ENCODE peak calls at places on chromosome 20, in six cellular contexts. K is activated T-cell treated with anti-CD3 and anti-CD28 coated beads, Interleukin-2, amount 50 U/mL, for 4 hours; A is activated naive CD4-positive, alpha-beta T cell; Q is NCI-H69; B is GM23248; N is naive thymus-derived CD4-positive, alpha-beta T cell. Y is an unnamed sample.
A peak's percentile ranks its signal among the peaks of the same experiment; 100 is the strongest.

GRCh38 chr20:35151739-35152138 is 4.6 kb upstream of the EDEM2 start:
- DNase-seq in N (no peak), Q (no peak), A (no peak), K (no peak), B (peak; percentile 55), Y (no peak)

GRCh38 chr20:5041433-5041832 is 40.1 kb upstream of the SLC23A2 start:
- DNase-seq in Q (no peak), A (no peak), N (no peak), B (peak; percentile 90), K (no peak), Y (no peak)

GRCh38 chr20:13348301-13349239 is 127.5 kb downstream of the ISM1 start:
- DNase-seq in N (no peak), B (peak; percentile 64), A (no peak), Q (no peak), K (no peak), Y (no peak)

GRCh38 chr20:10978019-10978702 is 304.4 kb upstream of the JAG1 start:
- DNase-seq in N (no peak), K (no peak), Q (no peak), B (no peak), A (no peak), Y (no peak)

GRCh38 chr20:17837179-17837578 is 131.4 kb downstream of the SNX5 start:
- DNase-seq in N (no peak), Q (no peak), B (no peak), K (no peak), A (no peak), Y (no peak)

GRCh38 chr20:24691901-24692351 is 222.5 kb downstream of the SYNDIG1 start:
- DNase-seq in A (no peak), N (no peak), K (no peak), B (no peak), Q (no peak), Y (no peak)

GRCh38 chr20:44965651-44966029 is 672 bp upstream of the STK4 start:
- DNase-seq in A (no peak), K (no peak), N (no peak), Q (no peak), B (no peak), Y (no peak)

GRCh38 chr20:19125508-19125907 is 86.9 kb upstream of the SLC24A3 start:
- DNase-seq in A (no peak), N (no peak), K (no peak), B (no peak), Q (no peak), Y (no peak)

GRCh38 chr20:46757135-46757534 is 47.7 kb downstream of the SLC2A10 start:
- DNase-seq in N (no peak), B (no peak), K (no peak), A (no peak), Q (no peak), Y (no peak)

GRCh38 chr20:36093804-36094145 is 60.8 kb upstream of the EPB41L1 start:
- DNase-seq in Q (no peak), A (no peak), K (no peak), N (no peak), B (no peak), Y (no peak)

GRCh38 chr20:1809121-1809520 is 86.1 kb upstream of the SIRPA start:
- DNase-seq in N (no peak), A (no peak), K (no peak), B (peak; percentile 92), Q (no peak), Y (no peak)

GRCh38 chr20:23419995-23420901 is 1.0 kb downstream of the NAPB start:
- DNase-seq in K (peak; percentile 49), A (no peak), N (no peak), Q (peak; percentile 72), B (peak; percentile 84), Y (no peak)

GRCh38 chr20:49786671-49787370 is 25.8 kb upstream of the SLC9A8 start:
- DNase-seq in N (no peak), B (peak; percentile 64), K (no peak), A (no peak), Q (no peak), Y (no peak)

GRCh38 chr20:47878601-47879004 is 93.3 kb upstream of the SULF2 start:
- DNase-seq in A (no peak), N (no peak), Q (no peak), K (no peak), B (peak; percentile 24), Y (no peak)

GRCh38 chr20:25421107-25421506 is 13.6 kb downstream of the GINS1 start:
- DNase-seq in N (no peak), A (no peak), B (peak; percentile 8), K (no peak), Q (no peak), Y (no peak)

GRCh38 chr20:10806539-10806938 is 132.7 kb upstream of the JAG1 start:
- DNase-seq in Q (no peak), N (no peak), B (no peak), A (no peak), K (no peak), Y (no peak)

GRCh38 chr20:32612351-32612750 is 27.2 kb upstream of the NOL4L start:
- DNase-seq in N (no peak), K (no peak), A (no peak), B (no peak), Q (no peak), Y (no peak)

GRCh38 chr20:46541229-46541935 is 9.1 kb downstream of the OCSTAMP start:
- DNase-seq in A (no peak), K (no peak), B (no peak), Q (no peak), N (no peak), Y (no peak)

GRCh38 chr20:58374027-58374850 is 14.8 kb upstream of the VAPB start:
- DNase-seq in Q (no peak), B (no peak), N (no peak), K (no peak), A (no peak), Y (no peak)

GRCh38 chr20:21102691-21103311 is 3.4 kb downstream of the LINC00237 start:
- DNase-seq in N (peak; percentile 38), B (peak; percentile 41), A (no peak), Q (peak; percentile 74), K (no peak), Y (peak; percentile 75)

GRCh38 chr20:49627329-49627761 is 59.4 kb upstream of the PTGIS start:
- DNase-seq in A (no peak), K (no peak), Q (no peak), B (no peak), N (no peak), Y (no peak)

GRCh38 chr20:20820104-20820503 is 107.7 kb upstream of the RALGAPA2 start:
- DNase-seq in A (no peak), Q (peak; percentile 86), B (peak; percentile 30), N (no peak), K (no peak), Y (no peak)

GRCh38 chr20:46283426-46283825 is 24.9 kb downstream of the CDH22 start:
- DNase-seq in A (no peak), N (no peak), Q (no peak), B (no peak), K (no peak), Y (no peak)

GRCh38 chr20:51312480-51312783 is 230.1 kb downstream of the NFATC2 start:
- DNase-seq in N (no peak), B (no peak), K (no peak), Q (no peak), A (no peak), Y (no peak)

GRCh38 chr20:3156811-3157619 is 2.6 kb downstream of the FASTKD5 start:
- DNase-seq in A (no peak), B (peak; percentile 40), K (no peak), N (peak; percentile 57), Q (no peak), Y (no peak)

GRCh38 chr20:400121-400450 is 8.0 kb upstream of the RBCK1 start:
- DNase-seq in B (no peak), K (no peak), N (no peak), Q (peak; percentile 52), A (no peak), Y (no peak)

GRCh38 chr20:2524435-2525272 is 11.7 kb upstream of the TMC2 start:
- DNase-seq in N (peak; percentile 82), B (peak; percentile 86), K (peak; percentile 93), Q (peak; percentile 89), A (peak; percentile 88), Y (peak; percentile 49)

GRCh38 chr20:59634435-59635005 is 30.2 kb downstream of the PHACTR3 start:
- DNase-seq in A (no peak), B (no peak), K (no peak), N (no peak), Q (no peak), Y (no peak)

GRCh38 chr20:17630806-17631195 is 51.2 kb downstream of the RRBP1 start:
- DNase-seq in N (no peak), A (no peak), K (no peak), B (no peak), Q (no peak), Y (no peak)

GRCh38 chr20:40863337-40863919 is 165.2 kb upstream of the TOP1 start:
- DNase-seq in B (no peak), K (no peak), A (no peak), Q (no peak), N (no peak), Y (no peak)

GRCh38 chr20:56463428-56463827 is 5.0 kb upstream of the RTF2 start:
- DNase-seq in N (no peak), Q (no peak), K (no peak), B (no peak), A (no peak), Y (no peak)

GRCh38 chr20:41149679-41150131 is 12.4 kb downstream of the PLCG1 start:
- DNase-seq in B (peak; percentile 71), A (no peak), Q (peak; percentile 29), N (no peak), K (no peak), Y (no peak)

GRCh38 chr20:6908673-6909072 is 141.2 kb downstream of the BMP2 start:
- DNase-seq in B (no peak), K (no peak), A (no peak), N (no peak), Q (no peak), Y (no peak)